ENCODE peak calls at places on chromosomes 12 and 14, in four cellular contexts. F is body of pancreas, X is RWPE2, V is DND-41. N is an unnamed sample. For H3K36me3, the result is how much of the 10 kb centered on the place peaks cover.

GRCh38 chr12:57151741-57152407 is 4.5 kb upstream of the LRP1-AS start:
- DNase-seq in F (no peak), X (no peak), V (no peak), N (no peak)

GRCh38 chr14:28542040-28542439 is 224.5 kb upstream of the FOXG1 start:
- DNase-seq in X (no peak), F (no peak), V (no peak), N (no peak)

GRCh38 chr12:47124451-47124850 is 44.7 kb upstream of the AMIGO2 start:
- DNase-seq in X (no peak), V (no peak), F (no peak), N (no peak)

GRCh38 chr12:96416033-96416790 is 16.0 kb upstream of the CDK17 start:
- DNase-seq in F (no peak), V (no peak), X (peak), N (no peak)

GRCh38 chr14:61751475-61751989 is 10.7 kb upstream of the SNAPC1 start:
- DNase-seq in X (no peak), V (no peak), F (no peak), N (no peak)

GRCh38 chr14:58272589-58273372 is 25.6 kb upstream of the ARID4A start:
- DNase-seq in X (no peak), V (no peak), F (peak), N (no peak)

GRCh38 chr12:57744194-57744776 is 554 bp upstream of the TSPAN31 start:
- DNase-seq in X (no peak), V (no peak), F (peak), N (no peak)

GRCh38 chr12:14260011-14260993 is 105.2 kb upstream of the ATF7IP start:
- DNase-seq in X (peak), F (peak), V (no peak), N (no peak)

GRCh38 chr12:65907465-65907864 is 83.2 kb downstream of the HMGA2 start:
- DNase-seq in V (no peak), X (no peak), F (no peak), N (no peak)

GRCh38 chr14:100504372-100505078 is 82.7 kb downstream of the BEGAIN start:
- DNase-seq in F (no peak), X (no peak), V (no peak), N (no peak)

GRCh38 chr12:42469355-42470006 is 120.1 kb downstream of the PRICKLE1 start:
- DNase-seq in X (no peak), V (no peak), F (no peak), N (peak)

DNA sequence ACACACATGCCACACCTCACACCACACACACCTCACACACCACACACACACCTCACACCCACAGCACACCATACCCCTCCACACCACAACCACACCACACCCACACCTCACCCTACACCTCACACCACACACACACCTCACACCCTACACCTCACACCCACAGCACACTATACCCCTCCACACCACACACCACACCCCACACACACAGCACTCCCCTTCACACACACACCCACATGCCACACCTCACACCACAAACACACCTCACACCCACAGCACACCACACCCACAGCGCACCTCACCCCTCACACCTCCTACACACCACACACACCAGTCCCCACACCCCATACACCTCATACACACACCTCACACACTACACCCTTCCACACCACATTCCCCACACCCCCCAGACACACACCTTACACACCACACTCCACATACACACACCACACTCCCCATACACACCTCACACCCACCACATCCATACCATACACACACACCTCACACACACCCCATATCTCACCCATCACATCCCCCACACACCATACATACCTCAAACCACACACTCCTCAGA is 80.0 kb downstream of the ACTN1 start:
- DNase-seq in X (no peak), V (no peak), F (no peak), N (no peak)
- H3K36me3 ChIP-seq in X (half or more), V (half or more), F (under half), N (under half)

GRCh38 chr12:50542448-50542847 is 37.7 kb downstream of the DIP2B start:
- DNase-seq in F (no peak), X (no peak), V (no peak), N (no peak)

GRCh38 chr12:50545783-50546182 is 41.0 kb downstream of the DIP2B start:
- DNase-seq in X (no peak), F (no peak), V (no peak), N (no peak)

GRCh38 chr12:50546441-50547318 is 41.9 kb downstream of the DIP2B start:
- DNase-seq in X (no peak), V (no peak), F (no peak), N (no peak)

GRCh38 chr12:50547742-50548141 is 43.0 kb downstream of the DIP2B start:
- DNase-seq in X (no peak), F (no peak), V (no peak), N (no peak)

DNA sequence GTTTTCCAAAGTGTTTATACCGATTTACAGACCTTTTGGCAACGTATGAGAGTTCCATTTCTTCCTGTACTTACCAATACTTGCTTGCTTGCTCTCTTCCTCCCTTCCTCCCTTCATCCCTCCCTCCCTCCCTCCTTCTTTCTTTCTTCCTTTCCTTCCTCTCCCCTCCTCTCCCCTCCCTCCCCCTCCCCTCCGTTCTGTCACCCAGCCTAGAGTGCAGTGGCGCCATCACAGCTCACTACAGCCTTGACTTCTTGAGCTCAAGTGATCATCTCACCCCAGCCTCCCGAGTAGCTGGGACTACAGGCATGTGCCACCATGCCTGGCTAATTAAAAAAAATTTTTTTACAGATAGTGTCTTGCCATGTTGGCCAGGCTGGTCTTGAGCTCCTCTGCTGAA is 40.4 kb downstream of the DIP2B start:
- DNase-seq in X (no peak), F (no peak), V (no peak), N (no peak)
- H3K4me3 ChIP-seq in X (no peak), F (no peak), V (no peak), N (no peak)

GRCh38 chr12:58832920-58833319 is 87.4 kb downstream of the LRIG3 start:
- DNase-seq in V (no peak), F (no peak), X (no peak), N (no peak)

GRCh38 chr12:58833844-58834243 is 86.5 kb downstream of the LRIG3 start:
- DNase-seq in V (no peak), X (no peak), F (no peak), N (no peak)
- TF ChIP-seq CTCF in V (no peak), X (peak), F (no peak), N (no peak)

DNA sequence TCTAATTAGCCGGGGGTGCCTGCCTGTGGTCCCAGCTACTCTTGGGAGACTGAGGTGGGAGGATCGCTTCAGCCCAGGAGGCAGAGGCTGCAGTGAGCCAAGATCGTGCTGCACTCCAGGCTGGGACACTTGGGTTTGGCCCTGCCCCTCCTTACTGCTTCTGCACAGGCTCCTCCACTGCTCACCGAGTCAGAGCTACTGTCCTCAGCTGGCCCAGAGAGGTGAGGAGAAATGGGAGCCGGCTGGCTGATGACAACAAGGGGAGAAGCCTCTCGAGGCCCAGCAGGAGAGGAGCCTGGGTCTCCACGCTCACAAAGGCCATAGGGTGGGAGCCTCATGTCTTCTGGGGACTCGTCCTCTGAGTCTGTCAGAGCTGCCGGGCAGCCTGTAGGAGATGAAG is 13.7 kb downstream of the CALCOCO1 start:
- DNase-seq in X (no peak), F (no peak), V (no peak), N (no peak)
- H3K36me3 ChIP-seq in X (under half), F (under half), V (under half), N (under half)

GRCh38 chr12:130804216-130804615 is 34.8 kb downstream of the STX2 start:
- DNase-seq in X (no peak), F (no peak), V (no peak), N (no peak)

GRCh38 chr12:130803707-130804106 is 35.3 kb downstream of the STX2 start:
- DNase-seq in F (no peak), V (no peak), X (no peak), N (no peak)

GRCh38 chr12:130806574-130806973 is 32.5 kb downstream of the STX2 start:
- DNase-seq in V (no peak), X (no peak), F (no peak), N (no peak)

GRCh38 chr12:130807309-130807708 is 31.7 kb downstream of the STX2 start:
- DNase-seq in X (no peak), F (no peak), V (no peak), N (no peak)

GRCh38 chr12:130805635-130806034 is 33.4 kb downstream of the STX2 start:
- DNase-seq in X (no peak), V (no peak), F (no peak), N (no peak)
- H3K4me3 ChIP-seq in X (no peak), V (no peak), F (no peak), N (no peak)

GRCh38 chr14:73239463-73240241 is 2.3 kb downstream of the PAPLN start:
- DNase-seq in X (peak), F (peak), V (no peak), N (no peak)
- TF ChIP-seq CTCF in X (no peak), F (no peak), V (no peak), N (no peak)

DNA sequence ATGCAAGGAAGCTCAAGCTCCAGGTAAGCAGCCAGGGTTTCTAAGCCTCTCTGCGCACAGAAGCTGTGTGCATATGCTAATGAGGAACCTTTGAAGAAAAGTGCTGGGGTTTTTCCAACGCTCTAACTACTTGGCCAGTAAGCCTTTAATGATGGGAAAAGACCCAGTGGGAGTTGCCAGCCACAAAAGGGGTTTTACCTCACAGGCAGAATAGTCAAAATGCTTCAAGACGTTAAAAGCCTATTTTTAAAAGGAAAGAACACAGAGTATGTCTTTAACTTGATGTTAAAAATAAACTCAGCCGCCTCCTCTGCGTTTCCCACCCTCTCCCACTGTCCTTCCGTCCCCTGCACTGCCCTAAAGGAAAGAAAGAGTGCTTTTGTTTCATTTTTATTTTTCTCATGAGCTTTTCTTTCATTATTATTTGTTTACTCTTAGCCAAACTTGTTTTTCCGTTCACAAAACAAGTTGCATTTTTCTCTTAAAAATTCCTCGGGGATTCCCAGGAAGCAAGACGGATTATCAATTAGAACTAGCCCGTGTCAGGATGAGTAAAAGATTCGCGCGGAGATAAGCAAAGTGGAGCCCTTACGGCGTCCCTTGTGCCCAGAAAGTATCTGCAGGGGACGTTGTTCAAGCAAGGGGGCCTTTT is 209.8 kb upstream of the NUDT4 start:
- DNase-seq in X (no peak), F (no peak), V (no peak), N (peak)
- H3K36me3 ChIP-seq in X (under half), F (under half), V (under half), N (under half)

DNA sequence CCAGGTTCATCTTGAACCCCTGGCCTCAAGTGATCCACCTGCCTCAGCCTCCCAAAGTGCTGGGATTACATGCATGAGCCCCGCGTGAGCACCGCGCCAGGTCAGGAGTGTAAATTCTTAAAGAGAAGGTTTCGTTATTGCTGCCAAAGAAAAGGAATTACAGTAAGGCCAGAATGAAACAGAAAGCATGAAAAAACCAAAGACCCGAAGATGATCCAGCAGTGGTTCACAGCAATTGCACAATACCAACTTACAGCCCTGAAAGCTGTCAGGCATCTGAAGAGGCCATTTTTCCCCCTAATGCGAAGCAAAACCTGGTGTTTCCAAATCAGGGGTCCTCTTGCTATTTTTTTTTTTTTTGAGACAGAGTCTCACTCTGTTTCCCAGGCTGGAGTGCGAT is 10.3 kb downstream of the RBM23 start:
- DNase-seq in V (no peak), F (no peak), X (no peak), N (no peak)
- H3K4me3 ChIP-seq in V (no peak), F (no peak), X (no peak), N (no peak)

GRCh38 chr14:21868442-21869046 is 194.9 kb upstream of the OR4E1 start:
- DNase-seq in F (peak), V (peak), X (no peak), N (peak)
- TF ChIP-seq CTCF in F (peak), V (peak), X (peak), N (peak)